ENCODE peak calls at places on chromosomes 13 and 19, in five cellular contexts. F, B, X, I and M are unnamed samples.

GRCh38 chr13:37109080-37109678 is 3.7 kb upstream of the CSNK1A1L start:
- DNase-seq in X (no peak), F (no peak), B (no peak), I (no peak), M (no peak)

GRCh38 chr13:65971541-65971940 is 1258.6 kb downstream of the PCDH9 start:
- DNase-seq in B (peak; percentile 69), I (no peak), X (no peak), F (no peak), M (no peak)

GRCh38 chr13:32720026-32720425 is 133.8 kb downstream of the PDS5B start:
- DNase-seq in F (no peak), B (no peak), X (no peak), I (no peak), M (no peak)

GRCh38 chr19:19505669-19506326 is 9.6 kb downstream of the TSSK6 start:
- DNase-seq in X (no peak), I (no peak), B (no peak), F (no peak), M (no peak)

GRCh38 chr13:98783856-98784478 is 31.5 kb upstream of the SLC15A1 start:
- DNase-seq in B (no peak), X (no peak), F (no peak), I (no peak), M (no peak)

GRCh38 chr13:64470751-64471150 is 2759.4 kb downstream of the PCDH9 start:
- DNase-seq in X (no peak), F (no peak), B (no peak), I (no peak), M (no peak)

GRCh38 chr13:71242191-71242590 is 624.8 kb downstream of the DACH1 start:
- DNase-seq in I (no peak), B (no peak), F (no peak), X (no peak), M (no peak)

GRCh38 chr13:25951831-25952230 is 100.0 kb downstream of the SHISA2 start:
- DNase-seq in X (no peak), F (no peak), B (no peak), I (no peak), M (no peak)

GRCh38 chr13:25802579-25802978 is 249.2 kb downstream of the SHISA2 start:
- DNase-seq in X (no peak), B (no peak), I (no peak), F (no peak), M (no peak)

GRCh38 chr19:982567-983170 is 1.5 kb upstream of the WDR18 start:
- DNase-seq in X (peak; percentile 73), I (peak; percentile 68), B (peak; percentile 93), F (peak; percentile 61), M (peak; percentile 63)

GRCh38 chr19:55255618-55256423 is 3.0 kb downstream of the PPP6R1 start:
- DNase-seq in B (no peak), F (no peak), X (peak; percentile 33), I (no peak), M (no peak)

GRCh38 chr13:111970501-111971155 is 96.3 kb upstream of the SOX1 start:
- DNase-seq in X (no peak), B (no peak), F (no peak), I (no peak), M (no peak)

GRCh38 chr19:12783226-12783848 is 7.9 kb upstream of the JUNB start:
- DNase-seq in B (peak; percentile 58), X (no peak), I (no peak), F (no peak), M (no peak)

GRCh38 chr19:1067341-1068103 is 555 bp downstream of the ARHGAP45 start:
- DNase-seq in X (no peak), F (peak; percentile 71), I (peak; percentile 76), B (no peak), M (no peak)

GRCh38 chr13:68616600-68617222 is 1386.6 kb upstream of the PCDH9 start:
- DNase-seq in F (no peak), B (peak; percentile 33), X (no peak), I (no peak), M (no peak)

GRCh38 chr19:37333457-37333856 is 37.4 kb upstream of the ZNF527 start:
- DNase-seq in I (no peak), X (no peak), B (no peak), F (no peak), M (no peak)
- H3K9me3 ChIP-seq in I (no peaks in the 10 kb centered on the region), X (no peaks in the 10 kb centered on the region), B (peaks cover 13% of the 10 kb centered on the region), F (no peaks in the 10 kb centered on the region), M (no peaks in the 10 kb centered on the region)

GRCh38 chr19:58002384-58003152 is at the start of gene ZNF606:
- DNase-seq in F (peak; percentile 75), I (peak; percentile 77), X (peak; percentile 44), B (peak; percentile 95), M (peak; percentile 77)
- H3K9me3 ChIP-seq in F (peaks cover 40% of the 10 kb centered on the region), I (peaks cover 26% of the 10 kb centered on the region), X (no peaks in the 10 kb centered on the region), B (peaks cover 90% of the 10 kb centered on the region), M (peaks cover 56% of the 10 kb centered on the region)

GRCh38 chr19:50252887-50253268 is 49.5 kb downstream of the MYH14 start:
- DNase-seq in B (no peak), F (no peak), X (no peak), I (no peak), M (no peak)

GRCh38 chr19:50257141-50257540 is 53.7 kb downstream of the MYH14 start:
- DNase-seq in X (no peak), F (no peak), I (no peak), B (no peak), M (no peak)

GRCh38 chr19:50258918-50259372 is 55.5 kb downstream of the MYH14 start:
- DNase-seq in X (no peak), I (no peak), F (no peak), B (peak; percentile 87), M (no peak)

GRCh38 chr19:50252111-50252886 is 48.9 kb downstream of the MYH14 start:
- DNase-seq in X (no peak), I (no peak), F (no peak), B (peak; percentile 90), M (no peak)

GRCh38 chr19:50255115-50255514 is 51.7 kb downstream of the MYH14 start:
- DNase-seq in B (peak; percentile 62), F (no peak), X (no peak), I (no peak), M (no peak)
- H3K9me3 ChIP-seq in B (peaks cover 41% of the 10 kb centered on the region), F (peaks cover 11% of the 10 kb centered on the region), X (no peaks in the 10 kb centered on the region), I (peaks cover 3% of the 10 kb centered on the region), M (peaks cover 6% of the 10 kb centered on the region)

DNA sequence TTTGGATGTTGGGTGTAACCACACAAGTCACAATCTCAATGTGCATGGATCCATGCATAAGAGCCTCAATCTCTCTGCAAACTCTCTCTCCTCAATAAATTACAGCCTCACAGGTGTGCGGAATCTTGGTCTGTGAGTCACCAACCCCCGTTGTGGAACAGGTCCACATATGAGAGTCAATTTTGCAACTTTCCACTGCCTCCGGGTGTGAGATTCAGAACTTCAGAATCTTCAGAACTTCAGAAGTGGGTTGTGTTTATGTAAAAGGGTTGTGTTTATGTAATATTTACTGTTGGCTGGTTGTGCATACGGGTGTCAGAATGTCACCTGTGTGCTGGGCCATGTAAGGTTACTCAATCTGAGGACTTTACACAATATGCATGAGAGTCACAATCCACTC is 46.3 kb upstream of the ZNF728 start:
- DNase-seq in X (no peak), I (no peak), B (no peak), F (no peak), M (no peak)
- H3K9me3 ChIP-seq in X (no peaks in the 10 kb centered on the region), I (no peaks in the 10 kb centered on the region), B (peaks cover 64% of the 10 kb centered on the region), F (no peaks in the 10 kb centered on the region), M (no peaks in the 10 kb centered on the region)

GRCh38 chr19:57537953-57538547 is 10.9 kb downstream of the ZNF549 start:
- DNase-seq in X (no peak), I (no peak), B (no peak), F (no peak), M (no peak)
- H3K9me3 ChIP-seq in X (no peaks in the 10 kb centered on the region), I (peaks cover 74% of the 10 kb centered on the region), B (peaks cover 95% of the 10 kb centered on the region), F (peaks cover 77% of the 10 kb centered on the region), M (peaks cover 100% of the 10 kb centered on the region)

GRCh38 chr13:48449656-48450055 is 36.7 kb upstream of the LPAR6 start:
- DNase-seq in I (no peak), F (no peak), B (no peak), X (no peak), M (no peak)

GRCh38 chr13:48448285-48448962 is 35.5 kb upstream of the LPAR6 start:
- DNase-seq in X (no peak), I (no peak), F (no peak), B (no peak), M (no peak)

GRCh38 chr13:48443442-48444208 is 30.7 kb upstream of the LPAR6 start:
- DNase-seq in B (no peak), I (no peak), F (no peak), X (no peak), M (no peak)

GRCh38 chr13:48446454-48446853 is 33.5 kb upstream of the LPAR6 start:
- DNase-seq in X (no peak), F (no peak), B (no peak), I (no peak), M (no peak)

DNA sequence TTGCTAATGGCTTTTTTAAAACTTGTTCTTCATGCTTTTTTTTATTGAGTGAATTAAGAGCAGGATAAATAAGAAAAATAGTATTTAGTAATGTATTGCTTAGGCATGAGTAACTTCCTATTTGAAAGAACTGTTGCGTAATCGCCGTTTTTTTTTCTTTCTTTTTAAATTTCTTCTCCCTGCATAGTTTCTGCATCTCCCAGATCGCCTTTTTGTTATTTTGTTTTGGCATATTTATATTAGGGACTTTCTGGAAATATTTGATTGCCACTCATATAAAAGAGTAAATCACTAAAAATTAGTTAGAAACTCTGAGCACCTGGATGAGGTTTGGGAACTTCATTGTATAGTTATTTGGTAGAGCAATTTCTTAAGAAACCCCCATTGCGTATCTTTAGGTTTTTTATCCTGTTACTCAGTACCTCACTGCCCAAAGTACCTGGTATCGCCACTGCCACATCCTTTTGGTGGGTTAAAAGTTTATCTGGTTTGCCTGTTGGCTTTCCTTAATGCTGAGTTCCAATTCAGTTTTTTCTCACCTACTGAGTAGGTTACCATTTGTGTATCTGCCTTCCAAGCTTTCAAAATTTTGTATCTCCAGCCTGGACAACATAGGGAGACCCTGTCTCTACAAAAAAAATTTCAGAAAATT is 36.2 kb upstream of the LPAR6 start:
- DNase-seq in X (no peak), F (no peak), I (no peak), B (no peak), M (no peak)
- H3K9me3 ChIP-seq in X (no peaks in the 10 kb centered on the region), F (peaks cover 9% of the 10 kb centered on the region), I (no peaks in the 10 kb centered on the region), B (peaks cover 18% of the 10 kb centered on the region), M (peaks cover 18% of the 10 kb centered on the region)

GRCh38 chr19:57290970-57291369 is 10.7 kb downstream of the ZNF460 start:
- DNase-seq in I (no peak), X (no peak), F (no peak), B (no peak), M (no peak)
- H3K9me3 ChIP-seq in I (peaks cover 17% of the 10 kb centered on the region), X (no peaks in the 10 kb centered on the region), F (peaks cover 38% of the 10 kb centered on the region), B (peaks cover 34% of the 10 kb centered on the region), M (peaks cover 58% of the 10 kb centered on the region)